ENCODE peak calls at places on chromosome 13, in four cellular contexts. W is trophoblast cell; K is CD4-positive, CD25-positive, alpha-beta regulatory T cell; V is GM23248. T is an unnamed sample.

GRCh38 chr13:108176685-108177274 is 38.6 kb downstream of the LIG4 start:
- DNase-seq in W (peak), K (peak), V (peak), T (peak)

GRCh38 chr13:24339937-24340607 is 30.7 kb downstream of the C1QTNF9 start:
- DNase-seq in W (no peak), K (no peak), V (no peak), T (no peak)

GRCh38 chr13:93767231-93767916 is 540.8 kb downstream of the GPC6 start:
- DNase-seq in W (no peak), K (no peak), V (no peak), T (no peak)

GRCh38 chr13:44312898-44313551 is 60.6 kb upstream of the SERP2 start:
- DNase-seq in W (peak), K (no peak), V (peak), T (no peak)

GRCh38 chr13:112953591-112954487 is 15.2 kb upstream of the MCF2L start:
- DNase-seq in W (no peak), K (no peak), V (no peak), T (no peak)

GRCh38 chr13:30995331-30995730 is 62.9 kb downstream of the TEX26 start:
- DNase-seq in W (no peak), K (no peak), V (no peak), T (no peak)

GRCh38 chr13:110106726-110107125 is 200.2 kb downstream of the COL4A1 start:
- DNase-seq in W (no peak), K (no peak), V (peak), T (no peak)

GRCh38 chr13:99626461-99627082 is 125.3 kb downstream of the TM9SF2 start:
- DNase-seq in W (peak), K (no peak), V (peak), T (no peak)

GRCh38 chr13:21069561-21070004 is 8.2 kb upstream of the LATS2 start:
- DNase-seq in W (peak), K (no peak), V (peak), T (no peak)

GRCh38 chr13:105107781-105108180 is 1427.7 kb downstream of the EFNB2 start:
- DNase-seq in W (no peak), K (no peak), V (no peak), T (no peak)

GRCh38 chr13:48263196-48263595 is 30.2 kb downstream of the ITM2B start:
- DNase-seq in W (no peak), K (no peak), V (no peak), T (no peak)

GRCh38 chr13:33069365-33069764 is 53.1 kb downstream of the KL start:
- DNase-seq in W (no peak), K (no peak), V (no peak), T (no peak)

GRCh38 chr13:40313269-40314200 is 352.9 kb downstream of the FOXO1 start:
- DNase-seq in W (no peak), K (no peak), V (peak), T (no peak)

GRCh38 chr13:37277435-37278144 is 172.1 kb upstream of the CSNK1A1L start:
- DNase-seq in W (no peak), K (no peak), V (peak), T (no peak)

GRCh38 chr13:35164324-35164932 is 222.4 kb downstream of the NBEA start:
- DNase-seq in W (peak), K (no peak), V (peak), T (peak)

GRCh38 chr13:112376050-112376681 is at the start of gene SPACA7:
- DNase-seq in W (no peak), K (no peak), V (no peak), T (no peak)

GRCh38 chr13:97660488-97661086 is 226.6 kb downstream of the RAP2A start:
- DNase-seq in W (no peak), K (no peak), V (no peak), T (no peak)

GRCh38 chr13:98214707-98215106 is 37.6 kb upstream of the RNF113B start:
- DNase-seq in W (peak), K (no peak), V (no peak), T (no peak)

GRCh38 chr13:109790951-109791605 is 4.7 kb upstream of the IRS2 start:
- DNase-seq in W (peak), K (no peak), V (peak), T (peak)

GRCh38 chr13:46475586-46475991 is 77.4 kb upstream of the LRCH1 start:
- DNase-seq in W (no peak), K (no peak), V (peak), T (no peak)

GRCh38 chr13:21542563-21542962 is 61.4 kb downstream of the MICU2 start:
- DNase-seq in W (peak), K (no peak), V (no peak), T (no peak)

GRCh38 chr13:32720026-32720425 is 133.8 kb downstream of the PDS5B start:
- DNase-seq in W (no peak), K (no peak), V (peak), T (no peak)

GRCh38 chr13:48976677-48977625 is 1.2 kb downstream of the FNDC3A start:
- DNase-seq in W (peak), K (no peak), V (peak), T (no peak)

GRCh38 chr13:47680752-47681151 is 320.3 kb downstream of the SUCLA2 start:
- DNase-seq in W (no peak), K (no peak), V (peak), T (no peak)

GRCh38 chr13:25501231-25501630 is 129.5 kb downstream of the ATP8A2 start:
- DNase-seq in W (peak), K (no peak), V (no peak), T (no peak)

GRCh38 chr13:114049026-114049425 is 75.2 kb upstream of the C13orf46 start:
- DNase-seq in W (no peak), K (no peak), V (no peak), T (peak)
- H3K4me3 ChIP-seq in W (no peak), K (peak), V (no peak), T (peak)

DNA sequence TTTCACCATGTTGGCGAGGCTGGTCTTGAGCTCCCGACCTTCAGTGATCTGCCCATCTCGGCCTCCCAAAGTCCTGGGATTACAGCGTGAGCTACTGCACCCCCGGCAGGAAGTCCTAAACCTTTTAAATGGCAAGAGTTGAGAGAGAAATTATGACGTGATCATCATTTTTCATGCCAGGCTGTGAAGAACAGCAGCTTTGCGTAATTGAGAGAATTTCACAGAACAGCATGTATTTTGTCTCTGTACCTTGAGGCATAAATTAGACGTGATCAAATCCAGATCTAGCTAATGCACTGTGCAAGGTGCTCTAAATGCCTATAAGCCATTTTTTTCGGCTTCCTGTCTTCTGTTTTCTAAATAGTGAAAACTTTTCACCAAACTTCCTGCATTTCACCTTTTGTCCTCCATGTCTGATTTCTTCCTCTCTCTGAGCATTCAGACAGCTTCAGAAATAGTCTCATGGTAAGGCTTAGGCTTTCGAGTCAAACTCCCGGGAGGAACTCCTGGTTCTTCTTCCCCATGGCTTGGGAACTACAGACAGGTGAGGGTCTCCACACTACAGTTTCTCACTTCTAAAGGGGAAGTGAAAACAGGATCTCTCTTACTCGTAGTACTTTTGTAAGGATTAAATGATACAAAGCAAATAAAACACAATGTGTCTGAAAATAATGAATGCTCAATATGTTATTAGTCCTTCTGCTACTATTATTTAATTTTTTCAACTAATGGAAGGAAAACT is 51.0 kb downstream of the WDFY2 start:
- DNase-seq in W (no peak), K (no peak), V (no peak), T (peak)
- H3K27ac ChIP-seq in W (peak), K (no peak), V (no peak), T (peak)

GRCh38 chr13:41459754-41460111 is 2.4 kb downstream of the RGCC start:
- DNase-seq in W (no peak), K (no peak), V (peak), T (no peak)
- H3K4me3 ChIP-seq in W (no peak), K (peak), V (peak), T (peak)

GRCh38 chr13:77536358-77536757 is 852 bp downstream of the SCEL start:
- DNase-seq in W (peak), K (no peak), V (no peak), T (no peak)
- H3K27ac ChIP-seq in W (no peak), K (no peak), V (no peak), T (no peak)

GRCh38 chr13:36248700-36249099 is 34.3 kb upstream of the SOHLH2 start:
- DNase-seq in W (no peak), K (no peak), V (no peak), T (no peak)
- H3K4me3 ChIP-seq in W (no peak), K (no peak), V (no peak), T (no peak)

T was measured in CD4-positive, alpha-beta memory T cell.